ENCODE peak calls at places on chromosome 20, in four cellular contexts. P is heart left ventricle, N is IMR-90, W is stomach. L is an unnamed sample.

GRCh38 chr20:48695255-48695654 is 132.5 kb downstream of the PREX1 start:
- DNase-seq in P (no peak), N (no peak), W (peak; percentile 72), L (no peak)

GRCh38 chr20:45924391-45925261 is 9.9 kb upstream of the PCIF1 start:
- DNase-seq in N (peak; percentile 61), P (peak; percentile 61), W (no peak), L (no peak)

GRCh38 chr20:19617256-19617655 is 140.8 kb upstream of the RIN2 start:
- DNase-seq in N (no peak), W (no peak), P (no peak), L (no peak)

GRCh38 chr20:20856306-20856705 is 143.9 kb upstream of the RALGAPA2 start:
- DNase-seq in P (no peak), W (no peak), N (no peak), L (no peak)

GRCh38 chr20:22795897-22796296 is 211.5 kb upstream of the FOXA2 start:
- DNase-seq in P (peak; percentile 65), N (peak; percentile 99), W (peak; percentile 28), L (no peak)

GRCh38 chr20:52889225-52889624 is 82.9 kb upstream of the TSHZ2 start:
- DNase-seq in N (no peak), W (no peak), P (no peak), L (no peak)

GRCh38 chr20:42346771-42347170 is 728.6 kb upstream of the CHD6 start:
- DNase-seq in P (no peak), W (no peak), N (no peak), L (no peak)

GRCh38 chr20:39025883-39026282 is 63.7 kb downstream of the DHX35 start:
- DNase-seq in W (no peak), N (no peak), P (no peak), L (no peak)

GRCh38 chr20:32972181-32973076 is 31.8 kb downstream of the SUN5 start:
- DNase-seq in P (no peak), W (no peak), N (no peak), L (peak; percentile 18)

GRCh38 chr20:42186337-42186736 is 568.2 kb upstream of the CHD6 start:
- DNase-seq in P (no peak), W (no peak), N (no peak), L (no peak)

GRCh38 chr20:31484001-31484400 is 8.9 kb downstream of the REM1 start:
- DNase-seq in N (no peak), P (no peak), W (no peak), L (no peak)

GRCh38 chr20:59051666-59052065 is 9.1 kb upstream of the PRELID3B start:
- DNase-seq in W (no peak), P (no peak), N (no peak), L (no peak)

GRCh38 chr20:2956480-2956879 is 83.2 kb downstream of the PTPRA start:
- DNase-seq in N (no peak), W (no peak), P (no peak), L (no peak)

GRCh38 chr20:57388953-57389694 is 2.1 kb upstream of the RBM38 start:
- DNase-seq in P (peak; percentile 86), N (peak; percentile 15), W (peak; percentile 90), L (peak; percentile 34)

GRCh38 chr20:47865912-47866311 is 80.6 kb upstream of the SULF2 start:
- DNase-seq in N (no peak), P (no peak), W (no peak), L (no peak)

GRCh38 chr20:11459090-11459877 is 458.4 kb upstream of the BTBD3 start:
- DNase-seq in W (no peak), N (peak; percentile 52), P (no peak), L (no peak)

GRCh38 chr20:2612073-2612472 is 40.4 kb upstream of the NOP56 start:
- DNase-seq in N (no peak), W (no peak), P (no peak), L (no peak)

GRCh38 chr20:57663681-57664451 is 43.6 kb upstream of the ZBP1 start:
- DNase-seq in N (no peak), W (no peak), P (peak; percentile 18), L (no peak)

GRCh38 chr20:46979603-46980241 is 85.1 kb downstream of the EYA2 start:
- DNase-seq in N (no peak), W (no peak), P (no peak), L (no peak)

GRCh38 chr20:50191065-50191565 is 485 bp downstream of the CEBPB start:
- DNase-seq in N (no peak), W (peak; percentile 71), P (peak; percentile 69), L (no peak)

GRCh38 chr20:50193169-50193850 is 2.7 kb downstream of the CEBPB start:
- DNase-seq in W (no peak), N (peak; percentile 73), P (no peak), L (no peak)

GRCh38 chr20:50191566-50192363 is 1.1 kb downstream of the CEBPB start:
- DNase-seq in N (peak; percentile 28), W (peak; percentile 47), P (peak; percentile 59), L (peak; percentile 27)

GRCh38 chr20:50193851-50194830 is 3.5 kb downstream of the CEBPB start:
- DNase-seq in P (no peak), N (peak; percentile 57), W (no peak), L (no peak)

GRCh38 chr20:50192364-50193168 is 1.9 kb downstream of the CEBPB start:
- DNase-seq in W (peak; percentile 78), N (peak; percentile 89), P (peak; percentile 87), L (no peak)
- TF ChIP-seq POLR2A in W (no peak), N (no peak), P (no peak), L (no peak)

DNA sequence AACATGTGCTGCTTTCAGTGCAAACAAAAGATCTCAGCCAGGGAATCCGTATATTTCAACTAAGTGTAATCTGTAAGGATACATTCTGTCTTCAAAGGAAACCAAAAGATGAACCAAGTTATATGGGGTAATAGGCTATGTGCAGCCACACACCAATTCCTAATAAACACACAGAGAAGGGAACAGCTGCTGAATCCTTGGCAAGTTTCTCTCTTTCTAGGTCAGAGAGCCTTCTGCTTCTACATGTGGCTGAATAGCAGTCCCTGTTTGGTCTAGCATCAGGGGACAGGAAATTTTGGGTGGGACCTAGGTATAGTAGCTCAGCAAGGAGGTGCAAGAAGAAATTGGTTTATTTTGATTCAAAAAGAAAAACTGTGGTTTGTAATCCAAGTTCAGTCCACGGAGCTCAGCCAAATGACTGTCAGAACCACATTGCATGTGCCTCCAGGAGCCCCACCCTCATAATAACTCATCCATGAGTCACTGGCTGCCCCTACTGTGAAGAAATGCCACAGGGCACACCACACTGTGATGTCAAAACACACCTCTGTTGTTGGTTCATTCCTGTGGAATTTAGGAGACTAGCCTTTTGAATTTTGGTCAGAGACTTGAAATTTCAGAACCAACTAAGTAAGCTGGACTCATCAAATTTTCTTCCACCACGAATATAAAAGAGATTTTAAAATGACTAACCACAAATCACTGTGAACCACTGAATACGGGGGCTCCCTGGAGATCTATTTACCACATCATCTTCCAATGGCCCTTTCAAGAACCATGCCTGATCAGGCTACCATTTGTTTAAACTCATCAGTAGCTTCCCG is 21.1 kb downstream of the SPTLC3 start:
- DNase-seq in N (peak; percentile 84), P (no peak), W (peak; percentile 26), L (no peak)
- H3K27ac ChIP-seq in N (no peak overlapping the region), P (no peak overlapping the region), W (no peak overlapping the region), L (peak overlapping the region; percentile 73)

GRCh38 chr20:37095609-37096414 is at the start of gene RBL1:
- DNase-seq in N (peak; percentile 77), P (peak; percentile 82), W (peak; percentile 80), L (peak; percentile 27)
- H3K4me1 ChIP-seq in N (peaks cover 6% of the 10 kb centered on the region), P (peaks cover 9% of the 10 kb centered on the region), W (peaks cover 21% of the 10 kb centered on the region), L (peaks cover 29% of the 10 kb centered on the region)

GRCh38 chr20:44447827-44448419 is 27.8 kb upstream of the TTPAL start:
- DNase-seq in P (no peak), N (no peak), W (no peak), L (no peak)
- TF ChIP-seq POLR2A in P (no peak), N (no peak), W (no peak), L (no peak)

GRCh38 chr20:539236-539635 is 4.4 kb downstream of the CSNK2A1 start:
- DNase-seq in N (no peak), W (no peak), P (no peak), L (no peak)

GRCh38 chr20:537983-538382 is 5.6 kb downstream of the CSNK2A1 start:
- DNase-seq in W (no peak), P (no peak), N (no peak), L (no peak)

GRCh38 chr20:536426-537012 is 7.1 kb downstream of the CSNK2A1 start:
- DNase-seq in P (no peak), N (no peak), W (no peak), L (no peak)

GRCh38 chr20:532530-532929 is 11.1 kb downstream of the CSNK2A1 start:
- DNase-seq in W (no peak), P (no peak), N (no peak), L (no peak)

DNA sequence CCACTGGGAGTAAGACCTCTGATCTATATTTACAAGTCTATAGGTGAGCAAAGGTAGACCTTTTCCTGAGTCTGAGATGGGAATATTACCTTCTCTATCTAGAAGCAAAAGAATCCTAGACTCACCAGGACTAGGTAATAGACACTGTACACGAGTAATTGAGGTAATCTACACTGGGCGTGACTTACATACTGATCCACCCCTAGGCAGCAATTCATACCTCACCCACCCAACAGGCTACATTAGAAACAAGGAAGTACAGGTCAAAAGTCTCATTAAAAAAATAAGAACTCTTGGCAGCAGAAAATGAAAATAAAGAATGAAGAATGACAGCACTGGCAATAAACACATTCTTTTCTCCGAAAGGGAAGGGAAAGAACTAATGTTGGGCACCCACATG is 7.6 kb downstream of the CSNK2A1 start:
- DNase-seq in P (no peak), N (no peak), W (no peak), L (no peak)
- H3K27ac ChIP-seq in P (no peak overlapping the region), N (no peak overlapping the region), W (peak overlapping the region; percentile 77), L (peak overlapping the region; percentile 39)

DNA sequence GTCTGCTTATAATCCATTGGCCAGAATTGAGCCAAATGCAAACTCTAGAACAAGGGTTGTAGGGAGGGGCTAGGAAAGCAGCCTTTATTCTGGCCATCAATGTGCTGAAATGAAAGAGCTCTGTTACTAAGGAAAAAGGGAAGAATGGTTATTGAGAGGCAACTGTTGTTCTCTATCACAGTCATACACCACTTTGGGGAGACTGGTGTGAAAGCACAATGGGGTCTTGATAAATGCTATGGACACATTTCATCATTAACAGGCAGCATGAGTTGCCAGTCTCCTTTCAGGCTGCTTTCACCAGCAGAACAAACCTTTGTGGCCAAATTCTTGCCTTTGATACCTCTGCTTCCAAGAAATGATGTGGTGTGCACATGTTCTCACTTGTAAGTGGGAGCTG is 86.1 kb downstream of the CDS2 start:
- DNase-seq in P (no peak), W (no peak), N (no peak), L (no peak)
- H3K4me1 ChIP-seq in P (no peaks in the 10 kb centered on the region), W (no peaks in the 10 kb centered on the region), N (peaks cover 7% of the 10 kb centered on the region), L (no peaks in the 10 kb centered on the region)

DNA sequence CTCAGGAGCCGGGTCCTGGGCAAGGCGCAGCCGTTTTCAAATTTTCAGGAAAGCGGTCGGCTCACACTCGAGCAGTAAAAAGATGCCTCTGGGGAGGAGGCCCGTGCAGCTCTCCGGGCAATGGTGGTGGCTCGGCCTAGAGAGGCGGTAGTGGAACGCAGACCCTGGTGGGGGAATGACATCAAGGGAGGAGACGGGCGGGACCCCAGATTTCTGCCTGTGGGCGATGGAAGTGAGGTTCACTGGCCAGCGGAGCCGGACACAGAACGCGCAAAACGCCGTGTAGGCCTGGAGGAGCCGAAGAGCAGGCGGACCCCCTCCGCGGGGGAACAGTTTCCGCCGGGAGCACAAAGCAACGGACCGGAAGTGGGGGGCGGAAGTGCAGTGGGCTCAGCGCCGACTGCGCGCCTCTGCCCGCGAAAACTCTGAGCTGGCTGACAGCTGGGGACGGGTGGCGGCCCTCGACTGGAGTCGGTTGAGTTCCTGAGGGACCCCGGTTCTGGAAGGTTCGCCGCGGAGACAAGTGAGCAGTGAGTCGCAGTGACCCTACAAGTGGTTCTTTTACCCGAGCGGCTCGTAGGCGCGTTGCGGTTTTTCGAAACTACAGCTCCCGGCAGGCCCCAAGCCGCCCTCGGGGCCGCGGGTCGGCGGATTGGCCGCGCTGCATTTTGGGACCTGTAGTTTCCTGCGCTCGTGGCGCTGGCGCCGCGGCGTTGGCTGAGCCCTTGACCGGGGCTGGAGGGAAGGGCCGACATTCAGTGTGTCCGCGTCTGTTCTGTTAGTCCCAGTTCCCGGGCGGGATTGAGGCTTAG is at the start of gene RTEL1:
- DNase-seq in W (peak; percentile 93), P (peak; percentile 95), N (peak; percentile 91), L (peak; percentile 66)
- TF ChIP-seq POLR2A in W (no peak), P (peak; percentile 35), N (no peak), L (peak; percentile 32)